ENCODE peak calls at places on chromosomes 13 and 19, in eight cellular contexts. M, B, A, G, Z, Q, U and L are unnamed samples.
A peak's percentile ranks its signal among the peaks of the same experiment; 100 is the strongest.

GRCh38 chr13:33022986-33023385 is 6.8 kb downstream of the KL start:
- DNase-seq in M (no peak), B (no peak), A (no peak), G (no peak), Z (no peak), Q (no peak), U (no peak), L (no peak)

GRCh38 chr19:40365613-40366401 is 17.3 kb downstream of the PLD3 start:
- DNase-seq in M (peak; percentile 54), B (peak; percentile 66), A (peak; percentile 80), G (peak; percentile 49), Z (peak; percentile 78), Q (no peak), U (peak; percentile 47), L (no peak)

GRCh38 chr13:75417006-75417384 is 65.0 kb downstream of the TBC1D4 start:
- DNase-seq in M (no peak), B (no peak), A (no peak), G (no peak), Z (no peak), Q (no peak), U (no peak), L (peak; percentile 49)

GRCh38 chr19:31349160-31349881 is at the start of gene TSHZ3:
- DNase-seq in M (peak; percentile 51), B (no peak), A (peak; percentile 82), G (peak; percentile 52), Z (peak; percentile 73), Q (no peak), U (peak; percentile 67), L (no peak)

GRCh38 chr13:52847322-52847681 is 1.1 kb downstream of the PCDH8 start:
- DNase-seq in M (no peak), B (no peak), A (no peak), G (no peak), Z (no peak), Q (no peak), U (no peak), L (no peak)

GRCh38 chr19:7970716-7971448 is 27.4 kb upstream of the TIMM44 start:
- DNase-seq in M (peak; percentile 30), B (peak; percentile 32), A (peak; percentile 54), G (peak; percentile 31), Z (no peak), Q (no peak), U (peak; percentile 29), L (peak; percentile 72)

GRCh38 chr13:39023316-39023715 is 14.6 kb downstream of the PROSER1 start:
- DNase-seq in M (no peak), B (no peak), A (peak; percentile 60), G (peak; percentile 21), Z (no peak), Q (no peak), U (no peak), L (peak; percentile 9)

GRCh38 chr19:57642396-57643046 is 9.6 kb downstream of the ZNF211 start:
- DNase-seq in M (no peak), B (no peak), A (peak; percentile 94), G (peak; percentile 93), Z (no peak), Q (no peak), U (no peak), L (no peak)

GRCh38 chr19:11598746-11599145 is 1.5 kb downstream of the ZNF627 start:
- DNase-seq in M (no peak), B (no peak), A (no peak), G (no peak), Z (no peak), Q (no peak), U (no peak), L (no peak)

GRCh38 chr13:98775844-98776598 is 23.5 kb upstream of the SLC15A1 start:
- DNase-seq in M (peak; percentile 37), B (no peak), A (peak; percentile 94), G (peak; percentile 88), Z (no peak), Q (no peak), U (peak; percentile 86), L (peak; percentile 73)

GRCh38 chr13:74586839-74587238 is 452.6 kb upstream of the KLF12 start:
- DNase-seq in M (no peak), B (no peak), A (peak; percentile 14), G (no peak), Z (no peak), Q (no peak), U (no peak), L (no peak)

GRCh38 chr19:54030895-54031586 is 32.7 kb downstream of the VSTM1 start:
- DNase-seq in M (no peak), B (peak; percentile 9), A (no peak), G (no peak), Z (no peak), Q (no peak), U (no peak), L (peak; percentile 15)
- TF ChIP-seq CTCF in M (no peak), B (peak; percentile 35), A (no peak), G (no peak), Z (no peak), Q (no peak), U (no peak), L (no peak)

GRCh38 chr19:55220525-55220924 is 8.0 kb downstream of the TMEM86B start:
- DNase-seq in M (no peak), B (no peak), A (no peak), G (no peak), Z (no peak), Q (no peak), U (no peak), L (no peak)

GRCh38 chr19:55213547-55213946 is 4.2 kb upstream of the PTPRH start:
- DNase-seq in M (no peak), B (no peak), A (no peak), G (no peak), Z (no peak), Q (no peak), U (no peak), L (no peak)

GRCh38 chr19:55212447-55212846 is 3.1 kb upstream of the PTPRH start:
- DNase-seq in M (no peak), B (peak; percentile 82), A (peak; percentile 29), G (no peak), Z (no peak), Q (no peak), U (peak; percentile 72), L (peak; percentile 57)

GRCh38 chr19:55216461-55217198 is 7.3 kb upstream of the PTPRH start:
- DNase-seq in M (peak; percentile 72), B (no peak), A (peak; percentile 100), G (peak; percentile 99), Z (peak; percentile 66), Q (peak; percentile 20), U (peak; percentile 90), L (peak; percentile 99)
- TF ChIP-seq CTCF in M (no peak), B (no peak), A (peak; percentile 23), G (no peak), Z (no peak), Q (no peak), U (no peak), L (no peak)

GRCh38 chr19:4389511-4390016 is 10.8 kb downstream of the SH3GL1 start:
- DNase-seq in M (no peak), B (no peak), A (no peak), G (no peak), Z (no peak), Q (no peak), U (no peak), L (no peak)

GRCh38 chr19:4388171-4389063 is 11.9 kb downstream of the SH3GL1 start:
- DNase-seq in M (peak; percentile 77), B (no peak), A (no peak), G (no peak), Z (no peak), Q (no peak), U (no peak), L (no peak)

GRCh38 chr19:4385291-4386037 is 14.9 kb downstream of the SH3GL1 start:
- DNase-seq in M (no peak), B (no peak), A (no peak), G (no peak), Z (no peak), Q (no peak), U (no peak), L (no peak)

GRCh38 chr19:4389064-4389375 is 11.3 kb downstream of the SH3GL1 start:
- DNase-seq in M (no peak), B (no peak), A (no peak), G (no peak), Z (no peak), Q (no peak), U (no peak), L (no peak)

DNA sequence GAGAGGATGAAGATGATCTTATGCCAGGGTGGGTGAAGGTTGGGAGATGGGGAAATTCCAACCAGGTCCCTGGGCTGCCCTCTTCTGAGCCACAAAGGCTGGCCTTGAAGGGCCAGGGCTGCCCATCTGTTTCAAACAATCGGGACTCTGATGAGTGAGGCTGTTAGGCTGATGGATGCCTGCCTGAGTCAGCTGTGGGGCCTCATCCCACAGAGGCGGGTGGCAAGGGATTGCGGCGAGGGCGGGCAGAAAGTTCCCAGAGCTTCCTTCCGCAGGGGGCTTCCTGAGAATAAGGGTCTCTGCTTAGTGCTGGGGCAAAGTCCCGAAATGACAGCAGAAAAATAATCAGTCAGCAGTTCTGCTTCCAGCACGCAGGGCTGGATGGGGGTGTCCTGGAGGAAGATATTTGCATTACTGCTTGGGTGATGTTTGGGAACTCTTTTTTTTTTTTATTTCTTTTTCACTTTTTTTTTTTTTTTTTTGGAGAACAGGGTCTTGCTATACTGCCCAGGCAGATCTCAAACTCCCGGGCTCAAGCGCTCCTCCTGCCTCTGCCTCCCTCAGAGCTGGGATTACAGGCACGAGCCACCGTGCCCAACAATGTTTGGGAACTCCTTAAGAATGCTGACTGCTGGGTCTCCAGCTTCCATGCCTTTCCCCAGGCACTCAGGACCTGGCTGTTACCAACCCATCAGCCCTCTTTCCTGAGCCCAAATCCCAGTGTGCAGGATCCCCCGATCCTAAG is 14.1 kb downstream of the SH3GL1 start:
- DNase-seq in M (no peak), B (no peak), A (no peak), G (no peak), Z (no peak), Q (no peak), U (no peak), L (no peak)
- TF ChIP-seq CTCF in M (no peak), B (no peak), A (peak; percentile 8), G (no peak), Z (no peak), Q (no peak), U (no peak), L (no peak)

GRCh38 chr19:15812059-15812722 is 3.3 kb downstream of the OR10H1 start:
- DNase-seq in M (peak; percentile 40), B (no peak), A (peak; percentile 52), G (peak; percentile 28), Z (no peak), Q (peak; percentile 24), U (no peak), L (peak; percentile 20)

GRCh38 chr19:15811476-15811875 is 4.0 kb downstream of the OR10H1 start:
- DNase-seq in M (no peak), B (no peak), A (no peak), G (no peak), Z (no peak), Q (no peak), U (no peak), L (no peak)

GRCh38 chr19:15813916-15814315 is 1.5 kb downstream of the OR10H1 start:
- DNase-seq in M (no peak), B (no peak), A (no peak), G (no peak), Z (no peak), Q (no peak), U (no peak), L (no peak)

GRCh38 chr19:15815306-15815705 is at the start of gene OR10H1:
- DNase-seq in M (no peak), B (no peak), A (peak; percentile 50), G (peak; percentile 19), Z (no peak), Q (no peak), U (no peak), L (no peak)

DNA sequence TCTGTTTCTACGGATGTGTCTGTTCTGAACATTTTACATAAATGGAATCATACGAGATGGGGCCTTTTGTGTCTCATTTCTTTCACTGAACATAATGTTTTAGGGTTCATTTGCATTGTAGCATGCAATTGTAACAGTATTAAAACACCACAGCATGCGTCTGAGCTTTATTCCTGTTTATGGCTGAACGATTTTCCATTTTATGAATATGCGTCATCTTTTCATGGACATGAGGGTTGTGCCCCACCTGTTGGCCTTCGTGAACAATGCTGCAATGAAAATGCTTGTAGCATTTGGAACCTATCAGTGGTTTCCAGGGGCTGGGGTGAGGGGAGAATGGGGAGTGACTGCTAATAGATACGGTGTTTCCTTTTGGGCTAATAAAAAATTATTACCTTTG is 5.1 kb downstream of the OR10H1 start:
- DNase-seq in M (peak; percentile 27), B (no peak), A (no peak), G (peak; percentile 23), Z (no peak), Q (no peak), U (peak; percentile 35), L (peak; percentile 25)
- TF ChIP-seq CTCF in M (no peak), B (no peak), A (peak; percentile 35), G (peak; percentile 15), Z (no peak), Q (no peak), U (peak; percentile 30), L (no peak)